ENCODE peak calls at places on chromosomes 5 and 9, in seven cellular contexts. N is BJ; C is fibroblast of pulmonary artery; H is heart left ventricle; J is endodermal cell; F is CD8-positive, alpha-beta T cell; Z is HepG2. I is an unnamed sample.

GRCh38 chr5:167573274-167574127 is 717.9 kb upstream of the WWC1 start:
- DNase-seq in N (no peak), C (peak; percentile 55), H (no peak), J (peak; percentile 89), F (no peak), Z (no peak), I (no peak)

GRCh38 chr5:52455920-52456319 is 331.8 kb upstream of the ITGA1 start:
- DNase-seq in N (no peak), C (no peak), H (no peak), J (no peak), F (no peak), Z (no peak), I (no peak)

GRCh38 chr9:97431549-97432143 is 19.8 kb downstream of the TDRD7 start:
- DNase-seq in N (no peak), C (no peak), H (no peak), J (no peak), F (no peak), Z (no peak), I (peak; percentile 16)

GRCh38 chr5:33588654-33589372 is 148.0 kb downstream of the TARS1 start:
- DNase-seq in N (no peak), C (no peak), H (peak; percentile 49), J (peak; percentile 92), F (peak; percentile 2), Z (peak; percentile 34), I (peak; percentile 73)

GRCh38 chr9:121107041-121107440 is 32.3 kb downstream of the CNTRL start:
- DNase-seq in N (no peak), C (peak; percentile 23), H (no peak), J (no peak), F (no peak), Z (peak; percentile 10), I (no peak)

GRCh38 chr5:116153687-116154174 is 68.9 kb downstream of the COMMD10 start:
- DNase-seq in N (no peak), C (no peak), H (no peak), J (no peak), F (no peak), Z (no peak), I (no peak)

GRCh38 chr5:126503602-126504104 is 80.4 kb downstream of the GRAMD2B start:
- DNase-seq in N (no peak), C (peak; percentile 82), H (no peak), J (no peak), F (no peak), Z (no peak), I (no peak)

GRCh38 chr5:82987188-82987587 is 90.0 kb downstream of the TMEM167A start:
- DNase-seq in N (no peak), C (no peak), H (no peak), J (no peak), F (no peak), Z (no peak), I (no peak)

GRCh38 chr9:108467653-108468324 is 388.0 kb downstream of the ACTL7B start:
- DNase-seq in N (no peak), C (peak; percentile 47), H (no peak), J (no peak), F (no peak), Z (peak; percentile 87), I (no peak)

GRCh38 chr9:114138537-114138936 is 16.8 kb upstream of the COL27A1 start:
- DNase-seq in N (no peak), C (no peak), H (no peak), J (no peak), F (no peak), Z (no peak), I (no peak)

GRCh38 chr5:78899922-78900362 is 85.2 kb downstream of the ARSB start:
- DNase-seq in N (no peak), C (peak; percentile 76), H (no peak), J (peak; percentile 89), F (no peak), Z (peak; percentile 58), I (peak; percentile 80)

GRCh38 chr9:4182831-4183230 is 117.0 kb downstream of the GLIS3 start:
- DNase-seq in N (no peak), C (no peak), H (no peak), J (no peak), F (no peak), Z (no peak), I (no peak)

GRCh38 chr9:121133104-121133816 is 58.5 kb downstream of the CNTRL start:
- DNase-seq in N (no peak), C (no peak), H (peak; percentile 58), J (peak; percentile 84), F (peak; percentile 70), Z (peak; percentile 77), I (peak; percentile 22)

GRCh38 chr9:105119166-105119565 is 125.3 kb upstream of the SLC44A1 start:
- DNase-seq in N (no peak), C (no peak), H (no peak), J (no peak), F (no peak), Z (no peak), I (no peak)

GRCh38 chr9:88998506-88998905 is 7.2 kb downstream of the S1PR3 start:
- DNase-seq in N (no peak), C (no peak), H (no peak), J (no peak), F (no peak), Z (no peak), I (no peak)

GRCh38 chr5:73764586-73764985 is 138.6 kb downstream of the ARHGEF28 start:
- DNase-seq in N (peak; percentile 22), C (peak; percentile 54), H (no peak), J (no peak), F (no peak), Z (peak; percentile 78), I (no peak)

GRCh38 chr5:175579742-175580432 is 78.0 kb upstream of the HRH2 start:
- DNase-seq in N (no peak), C (no peak), H (no peak), J (no peak), F (no peak), Z (no peak), I (no peak)

GRCh38 chr9:13756943-13757342 is 477.5 kb upstream of the MPDZ start:
- DNase-seq in N (no peak), C (no peak), H (no peak), J (no peak), F (no peak), Z (no peak), I (no peak)

GRCh38 chr9:2889023-2889422 is 45.1 kb upstream of the PUM3 start:
- DNase-seq in N (no peak), C (no peak), H (no peak), J (no peak), F (no peak), Z (no peak), I (no peak)

GRCh38 chr5:68368686-68369359 is 153.3 kb downstream of the PIK3R1 start:
- DNase-seq in N (no peak), C (peak; percentile 23), H (no peak), J (no peak), F (no peak), Z (no peak), I (no peak)

GRCh38 chr9:125703662-125704061 is 3.3 kb downstream of the MAPKAP1 start:
- DNase-seq in N (no peak), C (no peak), H (no peak), J (no peak), F (no peak), Z (no peak), I (no peak)

GRCh38 chr9:6843742-6844141 is 86.0 kb downstream of the KDM4C start:
- DNase-seq in N (no peak), C (no peak), H (no peak), J (peak; percentile 19), F (no peak), Z (no peak), I (no peak)

GRCh38 chr9:6842584-6842947 is 84.8 kb downstream of the KDM4C start:
- DNase-seq in N (no peak), C (peak; percentile 48), H (no peak), J (peak; percentile 22), F (no peak), Z (no peak), I (no peak)

GRCh38 chr9:6845128-6845826 is 87.5 kb downstream of the KDM4C start:
- DNase-seq in N (no peak), C (no peak), H (no peak), J (peak; percentile 45), F (no peak), Z (peak; percentile 62), I (no peak)

DNA sequence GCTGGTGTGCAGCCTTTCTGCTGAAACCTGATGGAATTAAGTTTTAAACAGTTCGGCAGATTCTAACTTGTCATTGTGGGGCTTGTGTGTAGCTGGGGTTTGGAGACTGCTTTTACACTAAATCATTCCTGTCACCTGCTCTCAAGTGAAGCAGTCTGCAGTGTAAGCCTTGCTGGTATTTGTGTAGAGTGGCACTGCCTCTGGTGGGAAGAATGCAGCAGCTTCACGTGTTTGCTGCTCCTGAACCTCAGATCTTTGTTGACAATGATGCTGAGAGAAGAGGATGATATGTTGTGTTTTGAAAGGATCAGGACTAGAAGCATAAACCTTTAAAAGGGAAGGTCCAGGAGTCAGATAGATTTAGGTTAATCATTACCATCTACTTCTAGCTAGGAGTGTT is 88.1 kb downstream of the KDM4C start:
- DNase-seq in N (no peak), C (peak; percentile 28), H (no peak), J (peak; percentile 79), F (no peak), Z (peak; percentile 83), I (no peak)
- TF ChIP-seq CTCF in N (peak; percentile 42), C (peak; percentile 45), H (no peak), J (peak; percentile 92), F (no peak), Z (peak; percentile 81), I (no peak)

GRCh38 chr9:134545213-134546211 is 96.1 kb upstream of the COL5A1 start:
- DNase-seq in N (peak; percentile 78), C (peak; percentile 62), H (no peak), J (peak; percentile 58), F (no peak), Z (no peak), I (no peak)
- H3K4me3 ChIP-seq in N (peak overlapping the region; percentile 5), C (no peak overlapping the region), H (no peak overlapping the region), J (no peak overlapping the region), F (no peak overlapping the region), Z (no peak overlapping the region), I (no peak overlapping the region)

GRCh38 chr5:92518318-92518913 is 1062.6 kb downstream of the NR2F1-AS1 start:
- DNase-seq in N (no peak), C (peak; percentile 67), H (no peak), J (peak; percentile 56), F (no peak), Z (peak; percentile 12), I (peak; percentile 65)
- TF ChIP-seq CTCF in N (peak; percentile 58), C (peak; percentile 82), H (peak; percentile 14), J (peak; percentile 82), F (no peak), Z (peak; percentile 65), I (peak; percentile 60)

GRCh38 chr5:14261856-14262611 is 118.9 kb downstream of the TRIO start:
- DNase-seq in N (no peak), C (no peak), H (no peak), J (no peak), F (no peak), Z (no peak), I (no peak)
- H3K4me3 ChIP-seq in N (no peak overlapping the region), C (no peak overlapping the region), H (no peak overlapping the region), J (no peak overlapping the region), F (no peak overlapping the region), Z (no peak overlapping the region), I (no peak overlapping the region)

GRCh38 chr9:22718653-22719052 is 272.0 kb downstream of the DMRTA1 start:
- DNase-seq in N (no peak), C (no peak), H (no peak), J (no peak), F (no peak), Z (no peak), I (no peak)
- TF ChIP-seq CTCF in N (no peak), C (no peak), H (no peak), J (peak; percentile 70), F (no peak), Z (no peak), I (no peak)